ENCODE peak calls at places on chromosomes 6 and 20, in eight cellular contexts. One of them, this sample, is unnamed. For H3K4me1 and H3K36me3, the result is how much of the 10 kb centered on the place peaks cover.

GRCh38 chr20:23255658-23256385 is 94.8 kb upstream of the NXT1 start:
- DNase-seq in GM23248: peak
- DNase-seq in stomach: no peak
- DNase-seq in RWPE2: no peak
- DNase-seq in mesendoderm: no peak
- DNase-seq in upper lobe of right lung: no peak
- DNase-seq in CD8-positive, alpha-beta memory T cell: no peak
- DNase-seq in mammary epithelial cell: no peak
- DNase-seq in this sample: no peak

GRCh38 chr20:4681971-4682370 is 39.7 kb upstream of the PRND start:
- DNase-seq in GM23248: peak
- DNase-seq in stomach: no peak
- DNase-seq in RWPE2: no peak
- DNase-seq in mesendoderm: no peak
- DNase-seq in upper lobe of right lung: no peak
- DNase-seq in CD8-positive, alpha-beta memory T cell: no peak
- DNase-seq in mammary epithelial cell: peak
- DNase-seq in this sample: no peak

GRCh38 chr6:95837890-95838289 is 177.9 kb upstream of the FUT9 start:
- DNase-seq in GM23248: no peak
- DNase-seq in stomach: no peak
- DNase-seq in RWPE2: no peak
- DNase-seq in mesendoderm: no peak
- DNase-seq in upper lobe of right lung: no peak
- DNase-seq in CD8-positive, alpha-beta memory T cell: no peak
- DNase-seq in mammary epithelial cell: no peak
- DNase-seq in this sample: no peak

GRCh38 chr6:139518556-139519091 is 144.2 kb upstream of the CITED2 start:
- DNase-seq in GM23248: no peak
- DNase-seq in stomach: no peak
- DNase-seq in RWPE2: no peak
- DNase-seq in mesendoderm: peak
- DNase-seq in upper lobe of right lung: no peak
- DNase-seq in CD8-positive, alpha-beta memory T cell: no peak
- DNase-seq in mammary epithelial cell: no peak
- DNase-seq in this sample: no peak

GRCh38 chr20:21693322-21693721 is 12.1 kb upstream of the PAX1 start:
- DNase-seq in GM23248: no peak
- DNase-seq in stomach: no peak
- DNase-seq in RWPE2: no peak
- DNase-seq in mesendoderm: peak
- DNase-seq in upper lobe of right lung: no peak
- DNase-seq in CD8-positive, alpha-beta memory T cell: no peak
- DNase-seq in mammary epithelial cell: no peak
- DNase-seq in this sample: no peak

GRCh38 chr6:31559958-31560696 is 12.0 kb upstream of the LTA start:
- DNase-seq in GM23248: peak
- DNase-seq in stomach: no peak
- DNase-seq in RWPE2: peak
- DNase-seq in mesendoderm: peak
- DNase-seq in upper lobe of right lung: peak
- DNase-seq in CD8-positive, alpha-beta memory T cell: peak
- DNase-seq in mammary epithelial cell: peak
- DNase-seq in this sample: peak

GRCh38 chr20:53959849-53960585 is 110.4 kb downstream of the BCAS1 start:
- DNase-seq in GM23248: peak
- DNase-seq in stomach: no peak
- DNase-seq in RWPE2: no peak
- DNase-seq in mesendoderm: no peak
- DNase-seq in upper lobe of right lung: no peak
- DNase-seq in CD8-positive, alpha-beta memory T cell: no peak
- DNase-seq in mammary epithelial cell: no peak
- DNase-seq in this sample: no peak

GRCh38 chr20:36017034-36017951 is 48.9 kb downstream of the CNBD2 start:
- DNase-seq in GM23248: peak
- DNase-seq in stomach: peak
- DNase-seq in RWPE2: peak
- DNase-seq in mesendoderm: no peak
- DNase-seq in upper lobe of right lung: peak
- DNase-seq in CD8-positive, alpha-beta memory T cell: no peak
- DNase-seq in mammary epithelial cell: no peak
- DNase-seq in this sample: peak

GRCh38 chr20:45506398-45506797 is 9.0 kb downstream of the SPINT3 start:
- DNase-seq in GM23248: no peak
- DNase-seq in stomach: no peak
- DNase-seq in RWPE2: no peak
- DNase-seq in mesendoderm: no peak
- DNase-seq in upper lobe of right lung: no peak
- DNase-seq in CD8-positive, alpha-beta memory T cell: no peak
- DNase-seq in mammary epithelial cell: no peak
- DNase-seq in this sample: no peak

DNA sequence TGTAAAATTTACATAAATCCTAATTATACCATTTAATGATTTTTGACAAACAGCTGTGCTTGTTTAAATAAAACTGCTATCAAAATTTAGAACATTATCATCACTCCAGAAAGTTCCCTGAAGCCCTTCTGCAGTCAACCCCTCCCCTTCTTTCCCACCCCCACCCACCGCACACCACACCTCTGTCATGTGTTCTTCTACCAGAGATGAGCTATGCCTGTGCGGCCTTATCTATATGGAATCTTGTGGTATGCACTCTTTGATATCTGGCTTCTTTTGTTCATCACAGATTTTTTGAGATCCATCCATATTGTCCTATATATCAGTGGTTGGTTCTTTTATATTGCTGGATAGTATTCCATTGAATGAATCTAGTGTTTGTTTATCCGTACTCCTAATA is 7.2 kb downstream of the MYLIP start:
- DNase-seq in GM23248: no peak
- DNase-seq in stomach: no peak
- DNase-seq in RWPE2: no peak
- DNase-seq in mesendoderm: no peak
- DNase-seq in upper lobe of right lung: no peak
- DNase-seq in CD8-positive, alpha-beta memory T cell: peak
- DNase-seq in mammary epithelial cell: no peak
- DNase-seq in this sample: no peak
- H3K4me1 ChIP-seq in GM23248: under half
- H3K4me1 ChIP-seq in stomach: half or more
- H3K4me1 ChIP-seq in RWPE2: under half
- H3K4me1 ChIP-seq in mesendoderm: under half
- H3K4me1 ChIP-seq in upper lobe of right lung: half or more
- H3K4me1 ChIP-seq in CD8-positive, alpha-beta memory T cell: half or more
- H3K4me1 ChIP-seq in mammary epithelial cell: under half
- H3K4me1 ChIP-seq in this sample: half or more

DNA sequence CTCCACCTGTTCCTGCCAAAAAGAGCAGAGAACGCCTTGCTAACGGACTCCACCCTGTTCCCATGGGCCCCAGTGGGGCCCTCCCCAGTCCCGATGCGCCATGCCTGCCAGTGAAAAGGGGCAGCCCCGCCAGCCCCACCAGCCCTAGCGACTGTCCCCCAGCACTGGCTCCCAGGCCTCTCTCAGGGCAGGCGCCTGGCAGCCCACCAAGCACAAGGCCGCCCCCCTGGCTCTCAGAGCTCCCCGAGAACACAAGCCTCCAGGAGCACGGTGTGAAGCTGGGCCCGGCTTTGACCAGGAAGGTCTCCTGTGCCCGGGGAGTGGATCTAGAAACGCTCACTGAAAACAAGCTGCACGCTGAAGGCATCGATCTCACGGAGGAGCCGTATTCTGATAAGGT is 201.8 kb downstream of the SASH1 start:
- DNase-seq in GM23248: no peak
- DNase-seq in stomach: no peak
- DNase-seq in RWPE2: no peak
- DNase-seq in mesendoderm: no peak
- DNase-seq in upper lobe of right lung: no peak
- DNase-seq in CD8-positive, alpha-beta memory T cell: no peak
- DNase-seq in mammary epithelial cell: no peak
- DNase-seq in this sample: no peak
- H3K36me3 ChIP-seq in GM23248: half or more
- H3K36me3 ChIP-seq in stomach: half or more
- H3K36me3 ChIP-seq in RWPE2: under half
- H3K36me3 ChIP-seq in mesendoderm: under half
- H3K36me3 ChIP-seq in upper lobe of right lung: half or more
- H3K36me3 ChIP-seq in CD8-positive, alpha-beta memory T cell: under half
- H3K36me3 ChIP-seq in mammary epithelial cell: under half
- H3K36me3 ChIP-seq in this sample: half or more

GRCh38 chr6:38599261-38599660 is 40.5 kb downstream of the BTBD9 start:
- DNase-seq in GM23248: no peak
- DNase-seq in stomach: no peak
- DNase-seq in RWPE2: no peak
- DNase-seq in mesendoderm: no peak
- DNase-seq in upper lobe of right lung: no peak
- DNase-seq in CD8-positive, alpha-beta memory T cell: no peak
- DNase-seq in mammary epithelial cell: no peak
- DNase-seq in this sample: no peak
- H3K4me1 ChIP-seq in GM23248: under half
- H3K4me1 ChIP-seq in stomach: under half
- H3K4me1 ChIP-seq in RWPE2: under half
- H3K4me1 ChIP-seq in mesendoderm: under half
- H3K4me1 ChIP-seq in upper lobe of right lung: under half
- H3K4me1 ChIP-seq in CD8-positive, alpha-beta memory T cell: under half
- H3K4me1 ChIP-seq in mammary epithelial cell: under half
- H3K4me1 ChIP-seq in this sample: under half

GRCh38 chr20:48635361-48635760 is 192.4 kb downstream of the PREX1 start:
- DNase-seq in GM23248: no peak
- DNase-seq in stomach: no peak
- DNase-seq in RWPE2: no peak
- DNase-seq in mesendoderm: no peak
- DNase-seq in upper lobe of right lung: no peak
- DNase-seq in CD8-positive, alpha-beta memory T cell: no peak
- DNase-seq in mammary epithelial cell: no peak
- DNase-seq in this sample: no peak
- H3K36me3 ChIP-seq in GM23248: under half
- H3K36me3 ChIP-seq in stomach: half or more
- H3K36me3 ChIP-seq in RWPE2: under half
- H3K36me3 ChIP-seq in mesendoderm: under half
- H3K36me3 ChIP-seq in upper lobe of right lung: under half
- H3K36me3 ChIP-seq in CD8-positive, alpha-beta memory T cell: half or more
- H3K36me3 ChIP-seq in mammary epithelial cell: under half
- H3K36me3 ChIP-seq in this sample: under half

GRCh38 chr20:31712564-31713311 is 9.9 kb downstream of the BCL2L1 start:
- DNase-seq in GM23248: peak
- DNase-seq in stomach: peak
- DNase-seq in RWPE2: peak
- DNase-seq in mesendoderm: peak
- DNase-seq in upper lobe of right lung: peak
- DNase-seq in CD8-positive, alpha-beta memory T cell: no peak
- DNase-seq in mammary epithelial cell: peak
- DNase-seq in this sample: peak
- H3K4me1 ChIP-seq in GM23248: half or more
- H3K4me1 ChIP-seq in stomach: half or more
- H3K4me1 ChIP-seq in RWPE2: half or more
- H3K4me1 ChIP-seq in mesendoderm: under half
- H3K4me1 ChIP-seq in upper lobe of right lung: half or more
- H3K4me1 ChIP-seq in CD8-positive, alpha-beta memory T cell: half or more
- H3K4me1 ChIP-seq in mammary epithelial cell: half or more
- H3K4me1 ChIP-seq in this sample: half or more

GRCh38 chr6:112190164-112190563 is 64.2 kb downstream of the LAMA4 start:
- DNase-seq in GM23248: no peak
- DNase-seq in stomach: no peak
- DNase-seq in RWPE2: no peak
- DNase-seq in mesendoderm: no peak
- DNase-seq in upper lobe of right lung: no peak
- DNase-seq in CD8-positive, alpha-beta memory T cell: no peak
- DNase-seq in mammary epithelial cell: no peak
- DNase-seq in this sample: no peak

GRCh38 chr6:112193111-112193510 is 61.3 kb downstream of the LAMA4 start:
- DNase-seq in GM23248: no peak
- DNase-seq in stomach: no peak
- DNase-seq in RWPE2: no peak
- DNase-seq in mesendoderm: no peak
- DNase-seq in upper lobe of right lung: no peak
- DNase-seq in CD8-positive, alpha-beta memory T cell: no peak
- DNase-seq in mammary epithelial cell: no peak
- DNase-seq in this sample: no peak

GRCh38 chr6:112193535-112194051 is 60.8 kb downstream of the LAMA4 start:
- DNase-seq in GM23248: no peak
- DNase-seq in stomach: no peak
- DNase-seq in RWPE2: no peak
- DNase-seq in mesendoderm: no peak
- DNase-seq in upper lobe of right lung: no peak
- DNase-seq in CD8-positive, alpha-beta memory T cell: no peak
- DNase-seq in mammary epithelial cell: no peak
- DNase-seq in this sample: no peak

GRCh38 chr6:112189494-112189893 is 64.9 kb downstream of the LAMA4 start:
- DNase-seq in GM23248: peak
- DNase-seq in stomach: no peak
- DNase-seq in RWPE2: no peak
- DNase-seq in mesendoderm: no peak
- DNase-seq in upper lobe of right lung: no peak
- DNase-seq in CD8-positive, alpha-beta memory T cell: no peak
- DNase-seq in mammary epithelial cell: no peak
- DNase-seq in this sample: peak

DNA sequence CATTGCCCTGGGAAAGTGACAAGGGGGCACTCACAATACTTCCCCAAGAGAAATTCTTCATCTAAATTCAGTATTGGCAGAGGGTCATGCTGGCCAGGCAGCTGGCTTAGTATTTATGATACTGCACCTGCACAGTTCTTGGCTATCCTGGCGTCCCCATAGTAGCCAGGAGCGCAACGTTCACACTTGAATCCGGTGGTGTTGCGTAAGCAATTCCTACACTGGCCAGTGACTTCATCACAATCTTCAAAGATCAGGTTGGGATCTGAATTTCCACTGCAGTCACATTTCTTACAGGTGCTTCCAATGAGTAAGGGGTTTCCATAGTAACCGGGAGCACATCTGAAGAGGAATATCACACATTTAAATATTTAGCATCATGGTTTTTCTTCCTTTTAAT is 62.9 kb downstream of the LAMA4 start:
- DNase-seq in GM23248: no peak
- DNase-seq in stomach: no peak
- DNase-seq in RWPE2: no peak
- DNase-seq in mesendoderm: no peak
- DNase-seq in upper lobe of right lung: no peak
- DNase-seq in CD8-positive, alpha-beta memory T cell: no peak
- DNase-seq in mammary epithelial cell: no peak
- DNase-seq in this sample: no peak
- H3K36me3 ChIP-seq in GM23248: half or more
- H3K36me3 ChIP-seq in stomach: under half
- H3K36me3 ChIP-seq in RWPE2: under half
- H3K36me3 ChIP-seq in mesendoderm: under half
- H3K36me3 ChIP-seq in upper lobe of right lung: under half
- H3K36me3 ChIP-seq in CD8-positive, alpha-beta memory T cell: under half
- H3K36me3 ChIP-seq in mammary epithelial cell: under half
- H3K36me3 ChIP-seq in this sample: under half